ENCODE peak calls at places on chromosomes 16 and 17, in four cellular contexts. Y, V, A and P are unnamed samples.

GRCh38 chr16:85569615-85570212 is 43.4 kb upstream of the GSE1 start:
- DNase-seq in Y (peak; percentile 80), V (peak; percentile 56), A (no peak), P (peak; percentile 64)

GRCh38 chr17:67246398-67246647 is 1.3 kb upstream of the HELZ start:
- DNase-seq in Y (no peak), V (no peak), A (no peak), P (no peak)

GRCh38 chr17:75319818-75320691 is 30.8 kb upstream of the SLC25A19 start:
- DNase-seq in Y (peak; percentile 75), V (peak; percentile 15), A (no peak), P (peak; percentile 32)

GRCh38 chr16:87931504-87931903 is 4.8 kb downstream of the CA5A start:
- DNase-seq in Y (no peak), V (no peak), A (no peak), P (peak; percentile 87)

GRCh38 chr17:16980813-16981731 is 9.2 kb upstream of the TNFRSF13B start:
- DNase-seq in Y (peak; percentile 76), V (no peak), A (no peak), P (no peak)

GRCh38 chr17:50311112-50311460 is 34.8 kb upstream of the XYLT2 start:
- DNase-seq in Y (no peak), V (no peak), A (no peak), P (no peak)

GRCh38 chr17:68684860-68685493 is 83.8 kb upstream of the FAM20A start:
- DNase-seq in Y (no peak), V (peak; percentile 8), A (no peak), P (peak; percentile 85)

GRCh38 chr17:18039535-18040286 is 503 bp downstream of the GID4 start:
- DNase-seq in Y (no peak), V (no peak), A (no peak), P (no peak)

GRCh38 chr16:50323335-50324011 is 45.3 kb downstream of the BRD7 start:
- DNase-seq in Y (no peak), V (peak; percentile 60), A (no peak), P (peak; percentile 50)

GRCh38 chr17:72615627-72615991 is 476.9 kb downstream of the SLC39A11 start:
- DNase-seq in Y (no peak), V (no peak), A (no peak), P (no peak)

GRCh38 chr16:90031931-90032663 is 12.8 kb upstream of the DBNDD1 start:
- DNase-seq in Y (no peak), V (peak; percentile 70), A (no peak), P (peak; percentile 55)

GRCh38 chr17:73759324-73760185 is 115.3 kb upstream of the SDK2 start:
- DNase-seq in Y (no peak), V (no peak), A (no peak), P (no peak)

GRCh38 chr17:31522987-31523495 is 131.6 kb downstream of the RAB11FIP4 start:
- DNase-seq in Y (no peak), V (no peak), A (no peak), P (no peak)

GRCh38 chr16:50103764-50104163 is 38.0 kb downstream of the HEATR3 start:
- DNase-seq in Y (no peak), V (peak; percentile 33), A (no peak), P (peak; percentile 63)

GRCh38 chr16:51524555-51525373 is 373.7 kb upstream of the SALL1 start:
- DNase-seq in Y (no peak), V (peak; percentile 79), A (no peak), P (peak; percentile 44)

GRCh38 chr16:64453643-64454042 is 668.2 kb downstream of the CDH11 start:
- DNase-seq in Y (no peak), V (no peak), A (no peak), P (peak; percentile 18)

GRCh38 chr16:2341456-2342447 is 1.2 kb upstream of the ABCA3 start:
- DNase-seq in Y (no peak), V (no peak), A (no peak), P (no peak)

GRCh38 chr16:73794936-73795335 is 501.7 kb upstream of the PSMD7 start:
- DNase-seq in Y (no peak), V (peak; percentile 48), A (no peak), P (peak; percentile 22)

GRCh38 chr17:82444941-82445521 is 5.5 kb downstream of the CYBC1 start:
- DNase-seq in Y (no peak), V (peak; percentile 27), A (no peak), P (peak; percentile 61)

DNA sequence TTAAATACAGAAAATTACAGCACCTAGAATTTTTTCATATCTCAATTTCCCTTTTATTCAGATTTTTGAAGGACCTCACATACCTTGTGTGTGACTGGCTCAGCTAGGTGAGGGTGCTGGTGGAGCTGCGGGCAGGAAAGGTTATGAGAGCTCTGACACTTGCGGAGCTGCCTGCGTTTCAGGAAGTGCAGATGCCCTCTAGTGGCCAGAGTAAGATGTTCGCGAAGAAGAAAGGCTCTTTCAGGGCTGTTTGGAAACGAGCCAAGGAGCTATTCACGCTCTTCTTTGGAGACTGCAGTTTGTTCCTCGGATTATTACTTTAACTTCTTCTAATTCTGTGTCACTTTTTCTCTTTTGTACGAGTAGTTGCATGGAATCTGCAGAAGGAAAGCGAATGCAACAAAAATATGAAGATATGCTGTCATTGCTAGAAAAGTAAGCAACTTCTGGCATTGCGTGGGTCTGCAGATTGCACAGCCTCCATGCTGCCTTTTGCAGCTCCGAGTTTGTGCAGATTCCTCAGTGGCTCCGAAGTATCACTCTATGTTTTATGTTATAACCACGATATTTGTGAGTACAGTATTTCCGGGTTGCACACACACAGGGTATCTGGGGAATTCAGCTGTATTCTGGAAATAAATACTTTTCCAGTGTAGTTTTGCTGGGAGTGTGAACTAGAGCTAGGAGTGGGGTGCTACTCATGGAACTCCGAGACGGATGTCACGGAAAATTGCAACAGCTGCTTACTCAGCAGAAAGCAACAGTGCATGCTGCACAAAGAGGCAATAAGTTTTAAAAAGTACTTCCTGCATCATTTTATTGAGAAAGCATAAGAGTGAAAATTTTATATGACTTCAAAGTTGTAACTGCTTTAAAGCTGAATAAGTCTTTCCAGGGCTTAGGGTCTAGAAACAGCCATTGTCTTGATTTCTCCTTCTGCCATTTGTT is 46.3 kb downstream of the DNAH9 start:
- DNase-seq in Y (no peak), V (peak; percentile 47), A (peak; percentile 7), P (peak; percentile 73)
- TF ChIP-seq CTCF in Y (peak; percentile 77), V (peak; percentile 43), A (peak; percentile 53), P (peak; percentile 63)

DNA sequence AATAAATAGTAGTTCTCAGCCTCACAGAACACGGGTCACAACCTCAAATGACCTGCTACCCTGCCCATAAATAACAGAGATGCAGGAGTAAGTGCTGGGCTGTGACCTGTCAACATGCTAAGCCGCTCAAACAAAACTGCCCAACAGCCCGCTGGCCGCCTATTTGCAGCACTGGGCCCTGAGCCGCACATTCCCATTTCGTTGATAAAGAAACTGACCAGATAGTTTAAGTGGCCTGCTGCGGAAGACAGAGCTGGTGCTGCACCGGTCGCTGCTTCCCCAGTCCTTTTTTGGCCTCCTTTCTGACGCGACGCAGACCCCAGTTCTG is 443 bp upstream of the SLC6A2 start:
- DNase-seq in Y (no peak), V (no peak), A (no peak), P (no peak)
- H3K4me3 ChIP-seq in Y (no peak overlapping the region), V (no peak overlapping the region), A (peak overlapping the region; percentile 35), P (no peak overlapping the region)

DNA sequence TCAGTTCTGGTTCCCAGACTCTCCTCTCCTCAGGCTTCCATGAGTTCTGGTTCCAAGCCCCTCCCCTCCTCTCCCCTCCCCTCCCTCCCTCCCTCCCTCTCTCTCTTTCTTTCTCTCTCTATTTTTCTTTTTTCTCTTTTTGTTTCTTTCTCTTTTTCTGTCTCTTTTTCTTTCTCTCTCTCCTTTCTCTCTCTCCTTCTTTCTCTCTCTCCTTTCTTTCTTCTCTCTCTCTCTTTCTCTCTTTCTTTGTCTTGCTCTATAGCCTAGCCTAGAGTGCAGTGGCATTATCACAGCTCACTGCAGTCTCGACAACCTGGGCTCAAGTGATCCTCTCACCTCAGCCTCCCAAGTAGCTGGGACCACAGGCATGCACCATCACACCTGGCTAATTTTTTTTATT is 796 bp upstream of the CES3 start:
- DNase-seq in Y (no peak), V (no peak), A (no peak), P (no peak)
- TF ChIP-seq CTCF in Y (no peak), V (no peak), A (no peak), P (no peak)

DNA sequence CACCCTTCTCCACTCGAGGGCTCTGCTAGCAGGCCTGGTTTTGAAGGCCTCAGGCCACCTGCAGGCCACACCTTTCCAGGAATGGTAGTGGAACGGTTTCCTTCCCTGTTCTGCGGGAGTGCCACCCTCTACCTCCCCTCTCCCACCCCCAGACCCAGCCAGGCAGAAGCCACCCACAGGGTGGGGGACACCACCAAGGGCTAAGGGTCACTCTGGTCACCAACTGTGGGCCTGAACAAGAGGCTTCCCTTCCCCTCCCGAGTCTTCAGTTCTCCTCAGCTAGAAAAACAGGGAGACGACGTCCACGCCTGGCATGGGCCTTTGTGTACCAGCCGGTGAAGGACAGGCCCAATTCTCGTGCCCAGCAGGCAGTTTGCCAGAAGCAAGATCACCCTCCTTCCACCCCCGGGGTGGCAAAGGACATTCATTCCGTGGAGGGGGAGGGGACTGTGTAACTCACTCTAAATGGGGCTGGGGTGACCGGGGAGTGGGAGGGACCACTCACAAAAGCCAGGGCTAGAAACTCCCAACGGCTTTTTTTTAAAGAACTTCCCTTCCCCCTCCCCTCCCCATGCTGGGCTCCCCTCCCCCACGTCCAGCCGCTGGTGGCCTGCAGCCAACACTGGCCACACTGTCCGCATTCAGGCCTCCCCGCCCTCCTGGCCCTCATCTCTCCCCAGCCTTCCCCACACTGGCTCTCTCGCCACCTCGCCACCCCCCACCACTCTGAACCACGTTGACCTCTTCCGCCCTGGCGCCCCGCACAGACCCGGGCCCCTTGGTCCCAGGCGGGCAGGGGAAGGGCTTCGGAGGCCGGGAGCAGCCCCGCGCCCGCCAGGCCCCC is 7.7 kb downstream of the CBX4 start:
- DNase-seq in Y (no peak), V (peak; percentile 60), A (no peak), P (peak; percentile 55)
- H3K4me3 ChIP-seq in Y (no peak overlapping the region), V (peak overlapping the region; percentile 32), A (peak overlapping the region; percentile 59), P (no peak overlapping the region)

GRCh38 chr16:5059386-5060072 is 6.2 kb downstream of the C16orf89 start:
- DNase-seq in Y (no peak), V (no peak), A (no peak), P (no peak)

GRCh38 chr16:5060073-5060641 is 5.6 kb downstream of the C16orf89 start:
- DNase-seq in Y (no peak), V (no peak), A (no peak), P (no peak)

GRCh38 chr16:5058476-5058875 is 7.3 kb downstream of the C16orf89 start:
- DNase-seq in Y (no peak), V (no peak), A (no peak), P (peak; percentile 23)

GRCh38 chr16:5054876-5055865 is 10.6 kb downstream of the C16orf89 start:
- DNase-seq in Y (no peak), V (no peak), A (no peak), P (no peak)

DNA sequence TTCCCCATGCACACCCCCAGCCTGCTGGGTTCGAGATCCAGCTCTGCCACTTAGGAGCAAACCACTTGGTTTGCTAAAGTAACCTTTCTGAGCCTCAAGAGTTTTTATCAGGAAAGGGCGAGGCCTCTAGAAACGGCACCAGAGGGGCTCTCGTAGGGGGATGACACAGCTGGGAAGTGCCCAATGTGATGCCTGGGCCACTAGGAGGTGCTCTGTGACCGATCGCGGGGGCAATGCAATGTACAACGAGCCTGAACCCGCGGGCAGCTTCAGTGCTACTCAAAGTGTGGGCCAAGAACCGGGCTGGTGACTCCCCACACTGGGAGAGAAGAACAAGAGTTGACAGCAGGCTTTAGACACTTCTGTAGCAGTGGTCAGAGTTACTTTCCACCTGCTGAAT is 9.4 kb downstream of the C16orf89 start:
- DNase-seq in Y (no peak), V (no peak), A (no peak), P (peak; percentile 43)
- TF ChIP-seq CTCF in Y (peak; percentile 88), V (peak; percentile 33), A (no peak), P (peak; percentile 64)

DNA sequence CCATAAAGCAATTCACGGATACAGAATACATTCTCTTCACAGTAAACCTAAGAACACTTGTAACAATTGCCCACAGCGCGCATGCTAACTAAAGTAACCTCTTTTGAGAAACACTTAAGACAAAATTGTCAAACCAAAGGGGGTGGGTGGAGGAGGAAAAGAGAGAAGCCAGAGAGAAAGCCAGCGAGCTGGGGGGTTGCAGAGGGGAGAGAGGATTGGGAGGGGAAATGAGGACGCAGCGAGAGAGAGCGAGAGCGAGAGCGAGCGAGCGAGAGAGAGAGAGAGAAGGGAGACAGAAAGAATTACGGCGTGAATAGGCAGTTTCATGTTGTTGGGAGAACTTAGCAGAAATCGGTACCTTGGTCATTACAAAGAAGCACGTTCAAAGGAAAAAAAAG is 1.6 kb upstream of the HOXB7 start:
- DNase-seq in Y (no peak), V (peak; percentile 60), A (no peak), P (no peak)
- H3K4me3 ChIP-seq in Y (peak overlapping the region; percentile 48), V (peak overlapping the region; percentile 80), A (peak overlapping the region; percentile 81), P (no peak overlapping the region)